ENCODE peak calls at places on chromosomes 5 and 9, in seven cellular contexts. R is SK-N-SH; I is fibroblast of pulmonary artery; N is foreskin fibroblast; H is fibroblast of lung; A is CD8-positive, alpha-beta memory T cell; M is left ventricle myocardium inferior. E is an unnamed sample.

GRCh38 chr9:107251756-107252322 is 31.2 kb upstream of the RAD23B start:
- DNase-seq in A (no peak), H (peak), I (peak), R (peak), M (peak), N (peak), E (peak)

GRCh38 chr5:161372682-161373344 is 173.7 kb downstream of the GABRB2 start:
- DNase-seq in H (no peak), I (no peak), R (no peak), N (no peak), A (no peak), M (no peak), E (no peak)

GRCh38 chr9:130839237-130840111 is 4.4 kb downstream of the ABL1 start:
- DNase-seq in I (no peak), R (no peak), H (no peak), M (no peak), A (no peak), N (no peak), E (no peak)

GRCh38 chr9:5562806-5563416 is 52.6 kb downstream of the PDCD1LG2 start:
- DNase-seq in N (no peak), A (no peak), I (no peak), R (no peak), M (no peak), H (peak), E (no peak)

GRCh38 chr9:17280350-17281012 is 145.6 kb downstream of the CNTLN start:
- DNase-seq in H (peak), R (no peak), A (no peak), I (peak), M (no peak), N (peak), E (no peak)

GRCh38 chr9:27356446-27356845 is 59.5 kb upstream of the EQTN start:
- DNase-seq in I (no peak), R (no peak), N (no peak), A (no peak), H (no peak), M (no peak), E (no peak)

GRCh38 chr5:114367029-114367428 is 5.2 kb downstream of the KCNN2 start:
- DNase-seq in H (no peak), A (no peak), M (no peak), I (peak), N (no peak), R (no peak), E (no peak)

GRCh38 chr5:141799507-141800167 is 78.6 kb downstream of the PCDH1 start:
- DNase-seq in I (no peak), M (no peak), H (no peak), N (no peak), A (no peak), R (no peak), E (no peak)

GRCh38 chr5:139391570-139392323 is 2.0 kb upstream of the MZB1 start:
- DNase-seq in I (no peak), H (peak), M (no peak), N (no peak), A (no peak), R (no peak), E (no peak)

GRCh38 chr9:4592325-4592724 is 69.8 kb upstream of the PLPP6 start:
- DNase-seq in A (no peak), N (no peak), I (no peak), H (no peak), R (no peak), M (no peak), E (no peak)

GRCh38 chr9:6782981-6783380 is 25.2 kb downstream of the KDM4C start:
- DNase-seq in A (no peak), H (no peak), R (no peak), I (no peak), M (no peak), N (no peak), E (no peak)

GRCh38 chr5:36414869-36415282 is 113.2 kb upstream of the RANBP3L start:
- DNase-seq in R (peak), A (no peak), I (peak), M (no peak), N (no peak), H (peak), E (peak)

GRCh38 chr9:28179893-28180292 is 606.6 kb upstream of the C9orf72 start:
- DNase-seq in H (no peak), N (no peak), M (no peak), I (no peak), A (no peak), R (peak), E (no peak)

GRCh38 chr9:96626912-96627311 is 7.3 kb upstream of the CDC14B start:
- DNase-seq in N (no peak), R (no peak), H (no peak), I (no peak), M (no peak), A (no peak), E (no peak)

GRCh38 chr9:99105152-99106043 is 485 bp downstream of the TGFBR1 start:
- DNase-seq in I (peak), H (peak), M (peak), A (no peak), N (peak), R (peak), E (peak)

GRCh38 chr9:86217076-86217475 is 42.4 kb downstream of the C9orf153 start:
- DNase-seq in A (no peak), M (no peak), N (no peak), H (no peak), I (no peak), R (no peak), E (no peak)

GRCh38 chr9:35767458-35767857 is 13.4 kb upstream of the MSMP start:
- DNase-seq in H (no peak), I (no peak), N (no peak), A (no peak), M (no peak), R (no peak), E (no peak)

GRCh38 chr9:85522459-85523092 is 219.2 kb downstream of the AGTPBP1 start:
- DNase-seq in H (peak), M (peak), N (peak), R (peak), A (no peak), I (peak), E (no peak)

GRCh38 chr9:81430727-81431126 is 258.6 kb downstream of the TLE1 start:
- DNase-seq in R (no peak), I (no peak), N (peak), A (no peak), H (peak), M (no peak), E (no peak)

GRCh38 chr5:56375011-56375410 is 141.9 kb upstream of the ANKRD55 start:
- DNase-seq in M (peak), N (no peak), R (no peak), H (no peak), A (no peak), I (no peak), E (no peak)

GRCh38 chr9:94922691-94923107 is 196.2 kb downstream of the AOPEP start:
- DNase-seq in I (peak), A (no peak), R (no peak), M (no peak), H (no peak), N (no peak), E (no peak)

GRCh38 chr5:33944543-33945132 is 8.5 kb downstream of the RXFP3 start:
- DNase-seq in N (no peak), R (no peak), A (no peak), M (no peak), H (no peak), I (no peak), E (no peak)

GRCh38 chr9:77802512-77803293 is 154.6 kb upstream of the GNA14 start:
- DNase-seq in N (no peak), M (no peak), A (no peak), I (no peak), R (no peak), H (no peak), E (no peak)

GRCh38 chr9:133476531-133476930 is 2.4 kb downstream of the SLC2A6 start:
- DNase-seq in H (no peak), R (no peak), N (no peak), I (peak), M (no peak), A (no peak), E (no peak)

GRCh38 chr9:106334081-106334480 is 528.9 kb upstream of the ZNF462 start:
- DNase-seq in R (no peak), M (no peak), A (no peak), I (no peak), N (no peak), H (no peak), E (no peak)

GRCh38 chr5:60196382-60197113 is 303.0 kb upstream of the PDE4D start:
- DNase-seq in A (no peak), I (peak), R (no peak), M (no peak), N (peak), H (peak), E (peak)

GRCh38 chr9:129932303-129933151 is 97.3 kb downstream of the USP20 start:
- DNase-seq in M (no peak), A (no peak), H (peak), N (peak), R (peak), I (peak), E (peak)

GRCh38 chr9:112783551-112783954 is 33.0 kb downstream of the SNX30 start:
- DNase-seq in N (no peak), R (no peak), A (no peak), H (no peak), M (no peak), I (no peak), E (no peak)

GRCh38 chr5:128782446-128782845 is 182.8 kb upstream of the SLC27A6 start:
- DNase-seq in M (peak), N (peak), A (no peak), R (no peak), I (peak), H (peak), E (peak)

GRCh38 chr5:93674138-93674537 is 67.3 kb downstream of the POU5F2 start:
- DNase-seq in H (no peak), M (no peak), R (peak), N (no peak), A (no peak), I (peak), E (no peak)

GRCh38 chr5:140365941-140366340 is 5.9 kb downstream of the SLC4A9 start:
- DNase-seq in N (no peak), I (no peak), H (no peak), M (no peak), R (no peak), A (no peak), E (no peak)

GRCh38 chr5:14039576-14039975 is 95.1 kb upstream of the DNAH5 start:
- DNase-seq in R (no peak), N (no peak), H (peak), I (peak), A (no peak), M (no peak), E (no peak)

GRCh38 chr5:14040542-14040941 is 96.1 kb upstream of the DNAH5 start:
- DNase-seq in H (no peak), N (no peak), A (no peak), R (no peak), I (no peak), M (no peak), E (no peak)

GRCh38 chr5:14036947-14037346 is 92.5 kb upstream of the DNAH5 start:
- DNase-seq in H (peak), N (no peak), A (no peak), I (peak), M (no peak), R (no peak), E (no peak)

GRCh38 chr5:14038341-14038959 is 94.0 kb upstream of the DNAH5 start:
- DNase-seq in M (no peak), A (no peak), N (peak), H (peak), R (no peak), I (peak), E (peak)

GRCh38 chr5:14039063-14039462 is 94.6 kb upstream of the DNAH5 start:
- DNase-seq in I (peak), R (no peak), H (peak), A (no peak), N (no peak), M (no peak), E (no peak)
- H3K4me3 ChIP-seq in I (no peak), R (no peak), H (no peak), A (no peak), N (no peak), M (no peak), E (no peak)

DNA sequence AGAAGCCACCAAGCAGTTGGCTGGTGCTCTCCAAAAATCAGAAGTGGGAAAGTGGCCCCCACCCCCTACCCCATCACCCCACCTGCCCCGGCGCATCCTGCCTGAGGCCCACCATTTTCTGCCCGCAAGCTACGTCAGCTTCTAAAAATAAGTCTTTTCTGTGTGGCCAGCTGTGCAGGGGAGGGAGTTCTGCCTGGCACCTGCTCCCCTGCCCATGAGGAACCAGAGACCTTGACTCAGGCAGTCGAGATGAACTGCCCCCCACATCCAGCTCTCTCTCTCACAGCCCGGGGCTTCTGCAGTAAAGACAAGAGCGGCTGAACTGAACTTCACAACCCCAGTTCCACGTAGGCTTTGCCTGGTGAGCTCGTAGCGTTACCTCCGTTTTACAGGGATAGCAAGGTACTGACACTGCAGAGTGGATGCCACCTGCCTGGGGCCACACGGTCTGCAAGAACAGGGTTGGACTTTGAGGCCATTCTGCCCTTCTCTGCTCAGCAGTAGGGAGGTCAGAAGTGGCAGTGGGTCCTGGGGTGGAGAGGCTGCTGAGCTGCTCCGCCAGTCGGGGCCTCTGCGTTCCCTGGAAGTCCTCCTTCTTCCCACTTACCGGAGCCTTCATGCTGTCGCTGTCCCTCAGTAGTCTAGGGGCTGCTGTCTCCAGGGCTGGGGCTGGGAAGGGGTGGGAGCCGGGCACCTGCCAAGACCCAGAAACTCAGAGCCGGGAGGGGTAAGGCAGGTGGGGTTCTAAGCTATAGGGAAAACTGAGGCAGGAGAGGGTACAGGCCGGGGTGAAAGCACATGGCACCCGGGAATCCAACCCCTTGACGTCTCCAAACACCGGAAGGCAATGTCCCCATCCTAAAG is 808 bp downstream of the ST6GALNAC4 start:
- DNase-seq in R (no peak), A (peak), N (no peak), H (no peak), M (no peak), I (no peak), E (no peak)
- H3K4me3 ChIP-seq in R (peak), A (peak), N (peak), H (peak), M (peak), I (peak), E (peak)

GRCh38 chr5:151383011-151383410 is 35.7 kb upstream of the SLC36A2 start:
- DNase-seq in N (no peak), R (no peak), A (no peak), M (no peak), I (no peak), H (no peak), E (no peak)

GRCh38 chr5:151381899-151382298 is 34.5 kb upstream of the SLC36A2 start:
- DNase-seq in H (no peak), M (no peak), A (no peak), I (no peak), R (no peak), N (no peak), E (no peak)

GRCh38 chr5:151384106-151384505 is 36.7 kb upstream of the SLC36A2 start:
- DNase-seq in A (no peak), I (peak), M (no peak), R (no peak), H (peak), N (no peak), E (no peak)

GRCh38 chr5:151378616-151379015 is 31.3 kb upstream of the SLC36A2 start:
- DNase-seq in A (no peak), R (no peak), H (no peak), I (no peak), N (no peak), M (no peak), E (no peak)

DNA sequence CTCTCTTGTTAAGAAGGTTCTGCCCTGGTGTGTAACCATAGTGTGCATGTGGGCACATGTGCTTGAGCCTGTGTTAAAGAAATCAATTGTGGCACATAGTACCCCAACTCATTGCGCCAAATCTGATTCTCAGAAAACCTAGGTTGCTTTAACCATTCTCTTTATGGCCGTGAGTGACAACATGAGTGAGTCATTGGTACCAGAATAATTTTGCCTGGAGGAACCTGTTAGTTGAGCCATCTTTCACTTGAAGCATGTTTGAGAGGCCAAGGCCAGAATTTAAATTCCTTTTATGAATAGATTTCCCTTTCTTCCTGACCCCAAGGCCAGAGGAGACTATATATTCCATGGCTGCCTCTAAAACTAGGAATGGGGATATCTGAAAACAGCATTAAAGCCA is 35.2 kb upstream of the SLC36A2 start:
- DNase-seq in N (no peak), R (no peak), I (no peak), A (no peak), H (no peak), M (no peak), E (no peak)
- H3K4me3 ChIP-seq in N (no peak), R (no peak), I (no peak), A (no peak), H (no peak), M (no peak), E (no peak)

GRCh38 chr9:91884746-91885687 is 65.0 kb downstream of the ROR2 start:
- DNase-seq in N (no peak), A (no peak), R (no peak), I (peak), H (peak), M (no peak), E (no peak)

GRCh38 chr9:91884153-91884552 is 65.9 kb downstream of the ROR2 start:
- DNase-seq in A (no peak), R (no peak), I (no peak), M (no peak), N (no peak), H (no peak), E (no peak)

GRCh38 chr9:91883503-91883902 is 66.5 kb downstream of the ROR2 start:
- DNase-seq in A (no peak), N (no peak), R (no peak), H (no peak), I (no peak), M (no peak), E (no peak)

GRCh38 chr9:91886433-91887031 is 63.5 kb downstream of the ROR2 start:
- DNase-seq in N (no peak), I (no peak), M (no peak), H (no peak), R (no peak), A (no peak), E (no peak)

GRCh38 chr9:91885746-91886432 is 64.1 kb downstream of the ROR2 start:
- DNase-seq in A (no peak), R (no peak), H (no peak), I (no peak), N (no peak), M (no peak), E (no peak)
- H3K4me3 ChIP-seq in A (no peak), R (no peak), H (no peak), I (no peak), N (no peak), M (no peak), E (no peak)

DNA sequence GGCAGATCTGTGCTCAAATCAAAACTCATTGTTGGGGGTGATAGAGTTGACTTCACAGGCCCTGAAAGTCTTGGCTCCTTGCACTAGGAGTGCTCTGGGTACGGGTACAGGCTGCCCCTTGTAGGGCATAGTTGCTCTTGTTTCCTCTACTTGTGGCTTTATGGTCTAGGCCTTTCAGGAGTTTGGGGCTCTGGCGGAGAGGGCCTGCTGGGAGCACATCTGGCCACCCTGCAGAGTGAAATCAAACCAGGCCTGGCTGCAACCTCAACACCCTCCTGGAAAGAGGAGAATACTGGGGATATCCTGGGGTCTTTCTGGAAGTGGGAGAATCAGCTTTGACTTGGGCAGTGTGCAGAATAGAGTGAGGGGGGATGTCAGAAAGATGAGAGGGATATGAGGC is 1.5 kb downstream of the TGFBI start:
- DNase-seq in I (no peak), M (no peak), R (peak), A (no peak), H (no peak), N (no peak), E (no peak)
- H3K4me3 ChIP-seq in I (peak), M (peak), R (peak), A (no peak), H (peak), N (peak), E (peak)

GRCh38 chr9:93503381-93503780 is 50.0 kb upstream of the FAM120AOS start:
- DNase-seq in I (no peak), M (no peak), A (no peak), R (no peak), H (no peak), N (no peak), E (no peak)

GRCh38 chr9:93496285-93496684 is 42.9 kb upstream of the FAM120AOS start:
- DNase-seq in H (no peak), R (no peak), A (no peak), N (no peak), M (no peak), I (no peak), E (no peak)

GRCh38 chr9:93500571-93501298 is 47.4 kb upstream of the FAM120AOS start:
- DNase-seq in A (no peak), R (no peak), I (no peak), N (no peak), M (no peak), H (no peak), E (no peak)

GRCh38 chr9:93505518-93506123 is 52.2 kb upstream of the FAM120AOS start:
- DNase-seq in I (no peak), N (no peak), R (no peak), A (no peak), H (no peak), M (no peak), E (no peak)

DNA sequence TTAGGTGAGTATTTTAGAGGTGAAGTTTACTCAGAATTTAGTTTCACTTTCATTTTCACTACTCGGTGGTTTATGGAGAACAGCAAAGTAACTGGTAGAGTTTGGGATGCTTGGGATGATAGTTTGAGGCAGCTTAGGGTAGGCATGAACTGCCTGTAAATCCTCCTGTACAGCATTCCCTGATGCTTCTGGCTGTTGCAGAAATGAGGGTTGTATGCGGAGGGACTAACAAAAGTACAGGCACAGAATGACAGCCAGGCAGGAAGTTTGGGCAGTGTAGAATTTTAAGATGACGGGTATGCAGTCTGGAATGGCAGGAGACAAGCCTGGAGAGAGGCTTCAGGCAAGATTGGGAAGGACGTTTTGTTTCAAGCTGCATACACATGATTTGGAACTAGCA is 48.0 kb upstream of the FAM120AOS start:
- DNase-seq in R (no peak), M (no peak), I (no peak), H (peak), A (peak), N (no peak), E (no peak)
- H3K4me3 ChIP-seq in R (peak), M (peak), I (peak), H (peak), A (peak), N (peak), E (no peak)

E was measured in skeletal muscle cell.